ENCODE peak calls at places on chromosomes 4 and X, in nine cellular contexts. S is fibroblast of lung, Y is renal cortical epithelial cell, D is NB4, G is heart left ventricle, F is NCI-H226, P is germinal center, B is nephron progenitor cell, M is fibroblast of the aortic adventitia. K is an unnamed sample.
A peak's percentile ranks its signal among the peaks of the same experiment; 100 is the strongest.

GRCh38 chr4:99201687-99202086 is 17.4 kb downstream of the ADH6 start:
- DNase-seq in S (no peak), Y (peak; percentile 23), D (no peak), G (no peak), F (no peak), P (no peak), B (no peak), M (peak; percentile 90), K (peak; percentile 47)

GRCh38 chr4:48949086-48949485 is 37.0 kb upstream of the CWH43 start:
- DNase-seq in S (no peak), Y (peak; percentile 9), D (no peak), G (no peak), F (no peak), P (no peak), B (no peak), M (no peak), K (no peak)

GRCh38 chrX:132491191-132491590 is 2.4 kb upstream of the MBNL3 start:
- DNase-seq in S (no peak), Y (peak; percentile 29), D (peak; percentile 90), G (no peak), F (peak; percentile 41), P (peak; percentile 9), B (no peak), M (no peak), K (peak; percentile 67)

GRCh38 chrX:130028196-130028595 is 45.8 kb downstream of the BCORL1 start:
- DNase-seq in S (peak; percentile 23), Y (peak; percentile 7), D (peak; percentile 49), G (no peak), F (no peak), P (peak; percentile 18), B (peak; percentile 31), M (peak; percentile 66), K (peak; percentile 78)

GRCh38 chr4:155376387-155377268 is at the start of gene MAP9:
- DNase-seq in S (peak; percentile 99), Y (peak; percentile 93), D (no peak), G (peak; percentile 94), F (no peak), P (peak; percentile 89), B (peak; percentile 91), M (peak; percentile 93), K (peak; percentile 100)

GRCh38 chrX:140764401-140764919 is 54.9 kb downstream of the LINC00632 start:
- DNase-seq in S (peak; percentile 67), Y (no peak), D (peak; percentile 8), G (peak; percentile 53), F (no peak), P (no peak), B (peak; percentile 60), M (peak; percentile 51), K (no peak)

GRCh38 chr4:3322059-3322550 is 29.3 kb downstream of the RGS12 start:
- DNase-seq in S (peak; percentile 66), Y (peak; percentile 2), D (no peak), G (no peak), F (no peak), P (no peak), B (no peak), M (peak; percentile 76), K (no peak)

GRCh38 chr4:87659247-87659931 is 9.3 kb downstream of the DMP1 start:
- DNase-seq in S (peak; percentile 30), Y (peak; percentile 95), D (no peak), G (no peak), F (no peak), P (no peak), B (no peak), M (no peak), K (no peak)

GRCh38 chrX:1528186-1528883 is 8.7 kb downstream of the P2RY8 start:
- DNase-seq in S (no peak), Y (no peak), D (no peak), G (no peak), F (no peak), P (no peak), B (no peak), M (no peak), K (no peak)